ENCODE peak calls at places on chromosomes 1 and 21, in five cellular contexts. Y, M, B, J and O are unnamed samples.

GRCh38 chr1:173454966-173455524 is 22.1 kb upstream of the PRDX6 start:
- DNase-seq in M (no peak), Y (no peak), B (no peak), J (no peak), O (no peak)

GRCh38 chr1:91611498-91611917 is 110.9 kb downstream of the CDC7 start:
- DNase-seq in B (no peak), J (no peak), M (no peak), Y (no peak), O (no peak)

GRCh38 chr1:165903672-165904071 is 76.3 kb downstream of the UCK2 start:
- DNase-seq in B (peak), J (no peak), M (no peak), Y (no peak), O (no peak)

GRCh38 chr1:21175324-21175669 is 1.4 kb downstream of the EIF4G3 start:
- DNase-seq in B (peak), M (no peak), J (no peak), Y (peak), O (no peak)

GRCh38 chr1:108657701-108658100 is 3.2 kb downstream of the HENMT1 start:
- DNase-seq in Y (no peak), M (no peak), J (no peak), B (peak), O (no peak)

GRCh38 chr1:67213164-67213563 is 46.9 kb downstream of the IL23R start:
- DNase-seq in Y (no peak), M (no peak), B (peak), J (no peak), O (peak)

GRCh38 chr1:53378061-53378460 is 50.2 kb upstream of the LRP8 start:
- DNase-seq in J (no peak), Y (peak), M (no peak), B (no peak), O (no peak)

GRCh38 chr1:65230741-65231439 is 78.5 kb upstream of the DNAJC6 start:
- DNase-seq in J (no peak), B (no peak), Y (no peak), M (no peak), O (no peak)

GRCh38 chr1:84143796-84144565 is at the start of gene PRKACB:
- DNase-seq in Y (no peak), J (peak), B (peak), M (no peak), O (no peak)

GRCh38 chr21:42971897-42972275 is 2.5 kb upstream of the PKNOX1 start:
- DNase-seq in M (no peak), J (no peak), B (no peak), Y (no peak), O (no peak)

GRCh38 chr21:42063578-42064521 is 7.3 kb upstream of the UMODL1 start:
- DNase-seq in J (peak), M (peak), Y (no peak), B (no peak), O (no peak)

GRCh38 chr1:196660912-196661311 is 9.1 kb downstream of the CFH start:
- DNase-seq in Y (no peak), J (peak), B (peak), M (no peak), O (peak)

GRCh38 chr1:96596226-96596625 is 125.4 kb upstream of the PTBP2 start:
- DNase-seq in M (no peak), Y (no peak), B (peak), J (peak), O (peak)

GRCh38 chr1:26237230-26237966 is 3.4 kb downstream of the CEP85 start:
- DNase-seq in B (peak), M (no peak), Y (no peak), J (no peak), O (no peak)

GRCh38 chr1:8711873-8712412 is 105.5 kb downstream of the RERE start:
- DNase-seq in Y (no peak), J (no peak), B (no peak), M (no peak), O (no peak)

GRCh38 chr1:167750641-167751040 is 28.9 kb downstream of the MPZL1 start:
- DNase-seq in Y (no peak), B (no peak), M (no peak), J (no peak), O (no peak)

GRCh38 chr21:15001773-15002647 is 62.8 kb downstream of the NRIP1 start:
- DNase-seq in Y (no peak), J (peak), B (no peak), M (no peak), O (no peak)

GRCh38 chr1:60847855-60848582 is 234.3 kb upstream of the NFIA start:
- DNase-seq in J (no peak), Y (no peak), B (no peak), M (no peak), O (no peak)

GRCh38 chr1:221725683-221726330 is 16.1 kb downstream of the DUSP10 start:
- DNase-seq in J (no peak), M (no peak), Y (no peak), B (peak), O (no peak)

GRCh38 chr1:36387141-36387949 is 1.6 kb upstream of the STK40 start:
- DNase-seq in B (peak), M (no peak), J (no peak), Y (peak), O (peak)

GRCh38 chr1:208917719-208918118 is 665.8 kb upstream of the CAMK1G start:
- DNase-seq in Y (no peak), B (no peak), J (no peak), M (no peak), O (no peak)

GRCh38 chr1:92961896-92962752 is 862 bp upstream of the DIPK1A start:
- DNase-seq in B (peak), J (peak), M (no peak), Y (no peak), O (peak)

GRCh38 chr21:31479714-31480113 is 135.7 kb upstream of the TIAM1 start:
- DNase-seq in M (no peak), B (no peak), Y (no peak), J (no peak), O (no peak)